ENCODE peak calls at places on chromosomes 5 and 9, in four cellular contexts. One of them, this sample, is unnamed. For H3K4me1, the result is how much of the 10 kb centered on the place peaks cover.

GRCh38 chr9:136625101-136626065 is 37.3 kb upstream of the EGFL7 start:
- DNase-seq in GM23248: peak
- DNase-seq in H9: no peak
- DNase-seq in kidney: peak
- DNase-seq in this sample: peak

GRCh38 chr5:88236866-88237642 is 31.6 kb downstream of the TMEM161B start:
- DNase-seq in GM23248: peak
- DNase-seq in H9: no peak
- DNase-seq in kidney: no peak
- DNase-seq in this sample: no peak

GRCh38 chr9:2411459-2412215 is 209.9 kb upstream of the VLDLR start:
- DNase-seq in GM23248: peak
- DNase-seq in H9: no peak
- DNase-seq in kidney: no peak
- DNase-seq in this sample: no peak

GRCh38 chr5:125278711-125279110 is 532.3 kb upstream of the ZNF608 start:
- DNase-seq in GM23248: no peak
- DNase-seq in H9: no peak
- DNase-seq in kidney: no peak
- DNase-seq in this sample: no peak

GRCh38 chr5:74722271-74722670 is 37.2 kb downstream of the HEXB start:
- DNase-seq in GM23248: no peak
- DNase-seq in H9: no peak
- DNase-seq in kidney: no peak
- DNase-seq in this sample: no peak

GRCh38 chr5:57895766-57896165 is 413.2 kb upstream of the ACTBL2 start:
- DNase-seq in GM23248: no peak
- DNase-seq in H9: no peak
- DNase-seq in kidney: no peak
- DNase-seq in this sample: no peak

GRCh38 chr5:125668904-125669303 is 754.3 kb upstream of the GRAMD2B start:
- DNase-seq in GM23248: no peak
- DNase-seq in H9: peak
- DNase-seq in kidney: no peak
- DNase-seq in this sample: peak

GRCh38 chr5:168295574-168296201 is 4.2 kb downstream of the WWC1 start:
- DNase-seq in GM23248: peak
- DNase-seq in H9: peak
- DNase-seq in kidney: peak
- DNase-seq in this sample: peak

GRCh38 chr5:79241535-79241979 is 5.6 kb downstream of the JMY start:
- DNase-seq in GM23248: no peak
- DNase-seq in H9: no peak
- DNase-seq in kidney: no peak
- DNase-seq in this sample: no peak

GRCh38 chr9:124511426-124511840 is 4.2 kb upstream of the NR5A1 start:
- DNase-seq in GM23248: no peak
- DNase-seq in H9: peak
- DNase-seq in kidney: peak
- DNase-seq in this sample: peak

GRCh38 chr9:18829858-18830257 is 203.2 kb downstream of the SAXO1 start:
- DNase-seq in GM23248: peak
- DNase-seq in H9: no peak
- DNase-seq in kidney: no peak
- DNase-seq in this sample: no peak

GRCh38 chr9:137589441-137590122 is 730 bp downstream of the ZMYND19 start:
- DNase-seq in GM23248: peak
- DNase-seq in H9: no peak
- DNase-seq in kidney: no peak
- DNase-seq in this sample: peak

GRCh38 chr5:1661311-1661710 is 137.6 kb upstream of the LPCAT1 start:
- DNase-seq in GM23248: no peak
- DNase-seq in H9: no peak
- DNase-seq in kidney: peak
- DNase-seq in this sample: peak

GRCh38 chr5:69001605-69002004 is 92.2 kb upstream of the SLC30A5 start:
- DNase-seq in GM23248: no peak
- DNase-seq in H9: no peak
- DNase-seq in kidney: no peak
- DNase-seq in this sample: no peak

GRCh38 chr9:107222020-107222522 is 61.0 kb upstream of the RAD23B start:
- DNase-seq in GM23248: no peak
- DNase-seq in H9: no peak
- DNase-seq in kidney: no peak
- DNase-seq in this sample: no peak

GRCh38 chr9:104743377-104743985 is 4.0 kb upstream of the NIPSNAP3A start:
- DNase-seq in GM23248: peak
- DNase-seq in H9: no peak
- DNase-seq in kidney: no peak
- DNase-seq in this sample: peak

GRCh38 chr5:138360941-138361452 is 8.5 kb downstream of the KDM3B start:
- DNase-seq in GM23248: no peak
- DNase-seq in H9: no peak
- DNase-seq in kidney: no peak
- DNase-seq in this sample: no peak

GRCh38 chr5:74232281-74232680 is 408.2 kb downstream of the ENC1 start:
- DNase-seq in GM23248: peak
- DNase-seq in H9: no peak
- DNase-seq in kidney: no peak
- DNase-seq in this sample: no peak

GRCh38 chr5:73067213-73067612 is 53.2 kb upstream of the TMEM171 start:
- DNase-seq in GM23248: no peak
- DNase-seq in H9: no peak
- DNase-seq in kidney: no peak
- DNase-seq in this sample: no peak

GRCh38 chr9:75891277-75892167 is 1.0 kb downstream of the PCSK5 start:
- DNase-seq in GM23248: peak
- DNase-seq in H9: peak
- DNase-seq in kidney: peak
- DNase-seq in this sample: peak

GRCh38 chr9:88237454-88238280 is 99.4 kb upstream of the SPATA31C2 start:
- DNase-seq in GM23248: no peak
- DNase-seq in H9: no peak
- DNase-seq in kidney: no peak
- DNase-seq in this sample: no peak

GRCh38 chr5:115398726-115399125 is 102.3 kb upstream of the CCDC112 start:
- DNase-seq in GM23248: peak
- DNase-seq in H9: no peak
- DNase-seq in kidney: no peak
- DNase-seq in this sample: no peak

GRCh38 chr5:149130121-149130931 is 11.0 kb upstream of the ABLIM3 start:
- DNase-seq in GM23248: peak
- DNase-seq in H9: no peak
- DNase-seq in kidney: no peak
- DNase-seq in this sample: no peak

GRCh38 chr5:119420173-119420572 is 32.1 kb upstream of the HSD17B4 start:
- DNase-seq in GM23248: no peak
- DNase-seq in H9: no peak
- DNase-seq in kidney: no peak
- DNase-seq in this sample: no peak

GRCh38 chr5:119412828-119413227 is 39.5 kb upstream of the HSD17B4 start:
- DNase-seq in GM23248: no peak
- DNase-seq in H9: no peak
- DNase-seq in kidney: no peak
- DNase-seq in this sample: no peak

GRCh38 chr5:119417891-119418781 is 34.2 kb upstream of the HSD17B4 start:
- DNase-seq in GM23248: peak
- DNase-seq in H9: no peak
- DNase-seq in kidney: no peak
- DNase-seq in this sample: no peak

GRCh38 chr5:119418782-119419101 is 33.6 kb upstream of the HSD17B4 start:
- DNase-seq in GM23248: no peak
- DNase-seq in H9: no peak
- DNase-seq in kidney: no peak
- DNase-seq in this sample: no peak
- H3K9ac ChIP-seq in GM23248: no peak
- H3K9ac ChIP-seq in H9: no peak
- H3K9ac ChIP-seq in kidney: no peak
- H3K9ac ChIP-seq in this sample: no peak

GRCh38 chr5:36150676-36151433 is 832 bp downstream of the LMBRD2 start:
- DNase-seq in GM23248: peak
- DNase-seq in H9: peak
- DNase-seq in kidney: peak
- DNase-seq in this sample: peak
- H3K27ac ChIP-seq in GM23248: peak
- H3K27ac ChIP-seq in H9: no peak
- H3K27ac ChIP-seq in kidney: no peak
- H3K27ac ChIP-seq in this sample: peak

GRCh38 chr5:139687656-139688055 is 39.5 kb downstream of the CXXC5 start:
- DNase-seq in GM23248: no peak
- DNase-seq in H9: no peak
- DNase-seq in kidney: no peak
- DNase-seq in this sample: no peak
- H3K4me1 ChIP-seq in GM23248: under half
- H3K4me1 ChIP-seq in H9: under half
- H3K4me1 ChIP-seq in kidney: under half
- H3K4me1 ChIP-seq in this sample: under half

GRCh38 chr9:108419379-108419778 is 436.4 kb downstream of the ACTL7B start:
- DNase-seq in GM23248: no peak
- DNase-seq in H9: no peak
- DNase-seq in kidney: no peak
- DNase-seq in this sample: no peak
- H3K9ac ChIP-seq in GM23248: no peak
- H3K9ac ChIP-seq in H9: no peak
- H3K9ac ChIP-seq in kidney: no peak
- H3K9ac ChIP-seq in this sample: no peak

GRCh38 chr5:158700231-158700996 is 399.3 kb downstream of the EBF1 start:
- DNase-seq in GM23248: peak
- DNase-seq in H9: no peak
- DNase-seq in kidney: no peak
- DNase-seq in this sample: no peak
- H3K27ac ChIP-seq in GM23248: peak
- H3K27ac ChIP-seq in H9: no peak
- H3K27ac ChIP-seq in kidney: peak
- H3K27ac ChIP-seq in this sample: no peak

DNA sequence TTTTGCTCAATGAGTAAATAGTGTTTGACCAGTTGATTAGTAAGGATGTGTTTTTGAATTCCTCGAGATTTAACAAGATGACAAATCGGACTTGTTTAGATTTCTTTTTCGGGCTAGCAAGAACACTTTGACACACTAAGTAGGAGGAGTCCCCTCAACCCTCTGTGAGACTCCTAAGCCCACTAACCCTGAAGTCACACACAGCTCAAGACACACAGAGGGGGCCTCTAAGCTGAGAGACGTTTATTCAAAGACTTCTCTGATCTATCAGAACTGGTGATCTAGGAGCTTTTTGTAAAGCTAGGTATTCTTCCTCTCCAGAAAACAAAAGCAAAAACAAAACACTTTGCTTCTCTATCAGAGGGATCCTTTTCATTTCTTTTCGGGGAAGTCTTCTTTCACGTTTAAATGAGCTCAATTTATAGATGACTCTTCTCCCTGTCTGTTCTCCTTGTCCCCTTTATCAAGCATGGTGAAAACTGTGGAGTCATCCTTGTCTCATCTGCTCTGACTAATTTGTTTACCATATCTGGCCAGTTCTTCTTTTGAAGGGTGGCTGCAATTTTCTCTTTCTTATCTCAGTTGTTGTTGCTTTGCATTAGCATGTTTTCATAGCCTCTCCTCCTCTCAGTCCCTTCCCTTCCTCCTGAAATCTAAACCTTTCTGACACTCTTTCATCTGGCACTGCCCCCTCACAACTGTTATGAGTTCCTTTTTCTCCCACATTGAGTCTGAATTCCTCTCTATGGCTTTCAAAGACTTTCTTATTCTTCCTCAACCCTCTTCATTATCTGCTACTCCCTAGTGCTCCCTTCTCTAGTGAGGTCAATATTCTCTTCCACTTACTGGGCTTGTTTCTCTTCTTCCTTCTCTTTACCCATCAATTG is 68.5 kb upstream of the RAI14 start:
- DNase-seq in GM23248: peak
- DNase-seq in H9: no peak
- DNase-seq in kidney: no peak
- DNase-seq in this sample: peak
- H3K4me1 ChIP-seq in GM23248: half or more
- H3K4me1 ChIP-seq in H9: under half
- H3K4me1 ChIP-seq in kidney: under half
- H3K4me1 ChIP-seq in this sample: under half

DNA sequence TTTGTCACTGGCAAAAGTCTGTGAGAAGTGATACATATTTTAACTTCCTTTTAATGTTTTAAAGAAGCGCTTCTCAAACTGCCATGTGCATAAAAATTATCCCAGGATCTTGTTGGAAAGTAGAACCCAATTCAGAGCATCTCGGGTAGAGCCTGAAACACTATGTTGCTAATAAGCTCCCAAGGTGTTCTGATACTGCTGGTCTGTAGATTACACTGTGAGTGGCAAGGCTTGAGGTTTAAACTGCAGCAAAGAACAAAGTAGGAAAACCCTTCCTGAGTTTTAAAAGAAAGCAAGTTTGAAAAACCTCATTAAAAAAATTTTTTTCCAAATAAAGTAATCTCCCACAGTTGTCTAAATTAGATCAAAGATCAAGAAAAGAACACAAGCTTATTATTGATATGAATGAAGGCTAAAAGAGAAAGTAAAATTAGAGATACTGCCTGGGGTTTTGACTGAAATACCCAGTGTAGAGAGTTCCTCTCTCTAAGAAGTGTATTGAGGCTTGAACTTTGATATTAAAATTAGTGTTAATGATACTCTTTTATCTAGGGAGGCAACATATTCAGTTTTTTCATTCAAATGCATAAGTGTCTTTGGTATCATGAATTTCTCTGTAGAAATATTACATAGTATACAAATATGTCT is 19.8 kb upstream of the JAK2 start:
- DNase-seq in GM23248: no peak
- DNase-seq in H9: no peak
- DNase-seq in kidney: no peak
- DNase-seq in this sample: no peak
- H3K9ac ChIP-seq in GM23248: no peak
- H3K9ac ChIP-seq in H9: no peak
- H3K9ac ChIP-seq in kidney: no peak
- H3K9ac ChIP-seq in this sample: no peak